ENCODE peak calls at places on chromosomes 4 and X, in five cellular contexts. Q, M, T, D and Y are unnamed samples.

GRCh38 chr4:4866833-4867744 is 7.6 kb downstream of the MSX1 start:
- DNase-seq in T (no peak), Q (peak; percentile 63), M (peak; percentile 84), D (peak; percentile 45), Y (no peak)

GRCh38 chrX:97842468-97843199 is 958.9 kb downstream of the RPA4 start:
- DNase-seq in T (no peak), Q (no peak), D (no peak), M (no peak), Y (no peak)

GRCh38 chr4:74202062-74202586 is 44.2 kb downstream of the MTHFD2L start:
- DNase-seq in T (no peak), Q (no peak), D (no peak), M (no peak), Y (no peak)

GRCh38 chr4:144572660-144573059 is 73.3 kb upstream of the HHIP start:
- DNase-seq in Q (no peak), M (no peak), D (no peak), T (no peak), Y (no peak)

GRCh38 chr4:53326535-53326934 is 39.3 kb downstream of the SCFD2 start:
- DNase-seq in Q (no peak), T (no peak), M (no peak), D (no peak), Y (no peak)

GRCh38 chr4:31620476-31620875 is 900.3 kb downstream of the PCDH7 start:
- DNase-seq in T (no peak), Q (no peak), M (no peak), D (no peak), Y (peak; percentile 34)

GRCh38 chrX:119734897-119735339 is 23.5 kb upstream of the SOWAHD start:
- DNase-seq in Q (peak; percentile 45), T (no peak), D (peak; percentile 47), M (no peak), Y (peak; percentile 54)

GRCh38 chr4:62402088-62402806 is 1202.1 kb downstream of the ADGRL3 start:
- DNase-seq in D (no peak), T (no peak), Q (no peak), M (no peak), Y (no peak)

GRCh38 chr4:179692251-179692650 is 2250.0 kb upstream of the AGA start:
- DNase-seq in D (no peak), Q (no peak), M (no peak), T (no peak), Y (no peak)

GRCh38 chr4:176824645-176825366 is 32.1 kb upstream of the VEGFC start:
- DNase-seq in T (no peak), M (no peak), Q (no peak), D (no peak), Y (no peak)

GRCh38 chr4:112321768-112322684 is 24.9 kb downstream of the ALPK1 start:
- DNase-seq in Q (peak; percentile 55), D (peak; percentile 76), M (peak; percentile 77), T (peak; percentile 53), Y (peak; percentile 77)

GRCh38 chrX:20974326-20974725 is 399.9 kb upstream of the CNKSR2 start:
- DNase-seq in T (no peak), M (no peak), Q (no peak), D (no peak), Y (no peak)

GRCh38 chr4:61693520-61693919 is 493.4 kb downstream of the ADGRL3 start:
- DNase-seq in D (no peak), T (no peak), Q (no peak), M (no peak), Y (no peak)

GRCh38 chr4:6520051-6520450 is 47.6 kb upstream of the PPP2R2C start:
- DNase-seq in M (no peak), Q (no peak), T (no peak), D (no peak), Y (no peak)

GRCh38 chr4:110637408-110638131 is 14.7 kb upstream of the PITX2 start:
- DNase-seq in Q (no peak), T (no peak), M (peak; percentile 68), D (no peak), Y (peak; percentile 34)

GRCh38 chr4:110634320-110635154 is 11.7 kb upstream of the PITX2 start:
- DNase-seq in T (no peak), Q (no peak), M (no peak), D (no peak), Y (no peak)

GRCh38 chr4:110636677-110637407 is 14.0 kb upstream of the PITX2 start:
- DNase-seq in M (peak; percentile 85), D (no peak), Q (no peak), T (no peak), Y (peak; percentile 74)

GRCh38 chr4:110635155-110635479 is 12.2 kb upstream of the PITX2 start:
- DNase-seq in M (no peak), Q (no peak), D (no peak), T (no peak), Y (no peak)

GRCh38 chr4:110636231-110636676 is 13.4 kb upstream of the PITX2 start:
- DNase-seq in M (peak; percentile 73), T (no peak), D (no peak), Q (no peak), Y (no peak)
- H3K4me3 ChIP-seq in M (peak overlapping the region; percentile 65), T (peak overlapping the region; percentile 40), D (no peak overlapping the region), Q (peak overlapping the region; percentile 31), Y (peak overlapping the region; percentile 57)

GRCh38 chrX:27918799-27919198 is 62.5 kb downstream of the DCAF8L1 start:
- DNase-seq in T (no peak), M (peak; percentile 11), Q (no peak), D (peak; percentile 16), Y (peak; percentile 9)
- TF ChIP-seq CTCF in T (no peak), M (peak; percentile 45), Q (no peak), D (no peak), Y (peak; percentile 35)

GRCh38 chrX:70480660-70481018 is 36.0 kb downstream of the DLG3 start:
- DNase-seq in M (no peak), D (no peak), Q (peak; percentile 46), T (no peak), Y (no peak)
- H3K4me3 ChIP-seq in M (no peak overlapping the region), D (no peak overlapping the region), Q (peak overlapping the region; percentile 30), T (no peak overlapping the region), Y (no peak overlapping the region)

GRCh38 chrX:43953218-43953617 is 20.0 kb downstream of the NDP start:
- DNase-seq in M (no peak), D (no peak), Q (no peak), T (no peak), Y (no peak)

DNA sequence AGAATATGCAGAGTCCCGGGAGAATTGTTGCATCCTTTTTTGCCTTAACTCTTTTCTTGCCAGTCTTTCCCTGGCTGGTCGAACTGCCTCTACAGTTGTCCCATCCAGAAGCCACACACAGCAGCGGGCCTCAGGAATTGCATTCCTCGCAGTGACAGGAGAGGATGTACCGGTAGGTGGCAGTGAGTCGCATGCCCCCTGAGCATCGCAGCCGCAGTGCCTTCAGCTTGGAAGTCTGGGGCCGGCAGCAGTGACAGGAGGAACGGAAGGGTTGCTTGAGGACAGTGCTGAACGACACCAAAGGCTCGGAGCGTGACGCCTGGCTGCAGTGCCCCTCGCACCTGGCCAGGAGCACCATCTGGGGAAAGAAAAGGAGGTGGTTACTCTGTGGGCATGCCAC is 23.5 kb downstream of the NDP start:
- DNase-seq in T (no peak), Q (no peak), D (peak; percentile 16), M (peak; percentile 78), Y (peak; percentile 75)
- TF ChIP-seq CTCF in T (no peak), Q (peak; percentile 28), D (no peak), M (peak; percentile 55), Y (peak; percentile 76)

DNA sequence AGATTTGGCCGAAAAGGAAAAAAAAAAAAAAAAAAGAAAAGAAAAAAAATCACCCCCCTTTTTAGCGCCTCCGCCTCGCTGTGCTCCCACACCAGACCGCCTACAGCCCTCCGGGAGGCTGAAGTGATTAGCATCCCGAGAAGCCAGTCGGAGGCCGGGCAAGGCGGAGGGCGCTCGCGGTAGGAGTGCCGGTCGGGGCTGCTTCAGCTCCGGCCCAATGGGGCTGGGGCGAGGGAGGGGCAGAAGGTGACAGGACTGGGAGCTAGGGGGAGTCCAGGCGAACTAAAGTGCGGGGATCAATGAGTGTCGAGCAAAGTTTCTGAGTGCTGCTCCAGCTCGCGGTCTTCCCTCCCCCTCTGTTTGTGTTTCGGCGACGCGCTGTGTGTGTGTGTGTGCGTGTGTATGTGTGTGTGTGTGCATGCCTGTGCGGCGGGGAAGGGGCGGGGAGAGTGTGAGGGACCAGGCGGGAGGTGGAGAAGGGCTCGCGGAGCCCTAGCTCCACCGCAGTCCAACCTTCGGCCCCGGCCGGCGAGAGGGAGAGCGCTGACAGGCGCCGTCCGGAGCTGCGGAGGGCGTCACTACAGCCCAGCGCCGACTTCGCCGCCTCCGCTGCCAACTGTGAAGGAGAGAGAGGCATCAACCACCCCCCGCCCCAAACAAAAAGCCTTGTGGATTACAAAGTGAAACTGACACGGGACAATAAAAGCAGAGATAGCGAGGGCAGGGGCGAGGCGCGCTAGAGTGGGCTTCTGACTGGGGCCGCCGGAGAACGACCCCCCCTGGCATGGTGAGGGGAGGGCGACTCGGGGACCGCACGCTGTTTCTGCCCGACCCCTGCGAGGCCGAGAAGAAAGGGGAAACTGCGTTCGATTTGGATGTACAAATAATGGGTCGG is at the start of gene FAT4:
- DNase-seq in T (peak; percentile 88), M (peak; percentile 95), Q (peak; percentile 96), D (peak; percentile 92), Y (peak; percentile 96)
- H3K4me3 ChIP-seq in T (peak within 1 kb of the TSS; percentile 77), M (peak within 1 kb of the TSS; percentile 97), Q (peak within 1 kb of the TSS; percentile 67), D (peak within 1 kb of the TSS; percentile 88), Y (peak within 1 kb of the TSS; percentile 85)

DNA sequence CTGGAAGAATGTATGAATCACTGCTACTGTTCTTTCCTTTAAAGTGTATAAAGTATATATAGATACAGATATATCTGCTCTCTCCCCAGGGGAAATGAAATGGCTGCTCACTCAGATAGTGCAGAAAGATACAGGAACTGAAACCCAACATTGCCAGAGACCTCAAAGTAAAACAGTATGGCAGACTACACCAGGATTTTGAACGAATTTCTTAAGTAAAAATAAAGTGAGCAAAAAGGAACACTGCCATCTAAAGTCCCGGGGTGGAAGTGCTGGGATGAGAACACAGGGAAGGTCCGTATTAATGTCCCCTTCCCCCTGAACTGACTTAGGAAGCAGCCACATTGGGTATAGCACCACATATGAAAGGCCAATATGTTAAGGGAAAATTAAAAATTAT is 93.4 kb downstream of the TMA16 start:
- DNase-seq in T (no peak), M (no peak), D (no peak), Q (no peak), Y (peak; percentile 18)
- TF ChIP-seq CTCF in T (no peak), M (peak; percentile 34), D (no peak), Q (no peak), Y (peak; percentile 36)

GRCh38 chrX:64394874-64395567 is at the start of gene MTMR8:
- DNase-seq in T (peak; percentile 75), D (peak; percentile 85), M (peak; percentile 84), Q (peak; percentile 67), Y (no peak)
- H3K4me3 ChIP-seq in T (peak within 1 kb of the TSS; percentile 57), D (peak within 1 kb of the TSS; percentile 42), M (peak within 1 kb of the TSS; percentile 44), Q (peak within 1 kb of the TSS; percentile 66), Y (no peak within 1 kb of the TSS)

DNA sequence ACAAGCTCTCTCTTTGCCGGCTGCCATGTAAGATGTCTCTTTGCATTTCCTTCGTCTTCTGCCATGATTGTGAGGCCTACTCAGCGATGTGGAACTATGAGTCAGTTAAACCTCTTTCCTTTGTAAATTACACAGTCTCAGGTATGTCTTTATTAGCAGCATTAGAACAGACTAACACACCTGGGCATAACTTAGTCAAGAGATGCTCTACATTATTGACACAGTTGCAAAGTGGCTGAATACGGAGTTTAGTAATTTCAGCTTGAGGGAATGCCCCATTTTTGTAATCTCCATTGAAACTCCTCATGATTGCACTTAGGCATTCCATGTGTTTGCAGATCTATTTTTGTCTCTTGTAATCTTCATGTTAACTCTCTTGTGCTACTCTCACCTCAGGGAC is 299.5 kb upstream of the HAND2 start:
- DNase-seq in M (no peak), Q (no peak), D (no peak), T (no peak), Y (no peak)
- TF ChIP-seq CTCF in M (no peak), Q (no peak), D (no peak), T (no peak), Y (no peak)